ENCODE peak calls at places on chromosomes 13 and 19, in ten cellular contexts. One of them, this sample, is unnamed.

GRCh38 chr13:109251958-109252357 is 534.4 kb downstream of the IRS2 start:
- DNase-seq in right lobe of liver: no peak
- DNase-seq in prostate gland: no peak
- DNase-seq in transverse colon: no peak
- DNase-seq in K562: no peak
- DNase-seq in mesendoderm: no peak
- DNase-seq in endothelial cell of umbilical vein: peak; percentile 47
- DNase-seq in lung: no peak
- DNase-seq in psoas muscle: no peak
- DNase-seq in CD8-positive, alpha-beta T cell: no peak
- DNase-seq in this sample: no peak

GRCh38 chr13:113122571-113123225 is at the start of gene F10:
- DNase-seq in right lobe of liver: peak; percentile 94
- DNase-seq in prostate gland: no peak
- DNase-seq in transverse colon: peak; percentile 78
- DNase-seq in K562: peak; percentile 64
- DNase-seq in mesendoderm: peak; percentile 83
- DNase-seq in endothelial cell of umbilical vein: no peak
- DNase-seq in lung: peak; percentile 47
- DNase-seq in psoas muscle: peak; percentile 46
- DNase-seq in CD8-positive, alpha-beta T cell: no peak
- DNase-seq in this sample: no peak

GRCh38 chr13:113001251-113002140 is 32.5 kb downstream of the MCF2L start:
- DNase-seq in right lobe of liver: no peak
- DNase-seq in prostate gland: peak; percentile 79
- DNase-seq in transverse colon: peak; percentile 41
- DNase-seq in K562: no peak
- DNase-seq in mesendoderm: peak; percentile 58
- DNase-seq in endothelial cell of umbilical vein: no peak
- DNase-seq in lung: peak; percentile 75
- DNase-seq in psoas muscle: no peak
- DNase-seq in CD8-positive, alpha-beta T cell: no peak
- DNase-seq in this sample: peak; percentile 22

GRCh38 chr13:32829676-32830091 is 186.5 kb upstream of the KL start:
- DNase-seq in right lobe of liver: no peak
- DNase-seq in prostate gland: no peak
- DNase-seq in transverse colon: no peak
- DNase-seq in K562: no peak
- DNase-seq in mesendoderm: peak; percentile 88
- DNase-seq in endothelial cell of umbilical vein: no peak
- DNase-seq in lung: no peak
- DNase-seq in psoas muscle: no peak
- DNase-seq in CD8-positive, alpha-beta T cell: no peak
- DNase-seq in this sample: no peak

GRCh38 chr13:95724252-95724651 is 47.3 kb downstream of the DNAJC3 start:
- DNase-seq in right lobe of liver: no peak
- DNase-seq in prostate gland: no peak
- DNase-seq in transverse colon: no peak
- DNase-seq in K562: no peak
- DNase-seq in mesendoderm: no peak
- DNase-seq in endothelial cell of umbilical vein: no peak
- DNase-seq in lung: no peak
- DNase-seq in psoas muscle: no peak
- DNase-seq in CD8-positive, alpha-beta T cell: no peak
- DNase-seq in this sample: no peak

GRCh38 chr13:114109646-114110045 is 22.8 kb downstream of the RASA3 start:
- DNase-seq in right lobe of liver: peak; percentile 59
- DNase-seq in prostate gland: no peak
- DNase-seq in transverse colon: peak; percentile 32
- DNase-seq in K562: no peak
- DNase-seq in mesendoderm: no peak
- DNase-seq in endothelial cell of umbilical vein: no peak
- DNase-seq in lung: no peak
- DNase-seq in psoas muscle: peak; percentile 65
- DNase-seq in CD8-positive, alpha-beta T cell: no peak
- DNase-seq in this sample: no peak

GRCh38 chr19:17429661-17430101 is 9.8 kb downstream of the MVB12A start:
- DNase-seq in right lobe of liver: no peak
- DNase-seq in prostate gland: no peak
- DNase-seq in transverse colon: no peak
- DNase-seq in K562: no peak
- DNase-seq in mesendoderm: no peak
- DNase-seq in endothelial cell of umbilical vein: no peak
- DNase-seq in lung: no peak
- DNase-seq in psoas muscle: peak; percentile 61
- DNase-seq in CD8-positive, alpha-beta T cell: no peak
- DNase-seq in this sample: no peak

GRCh38 chr13:44007451-44007850 is 127.7 kb downstream of the LACC1 start:
- DNase-seq in right lobe of liver: no peak
- DNase-seq in prostate gland: no peak
- DNase-seq in transverse colon: no peak
- DNase-seq in K562: no peak
- DNase-seq in mesendoderm: no peak
- DNase-seq in endothelial cell of umbilical vein: no peak
- DNase-seq in lung: no peak
- DNase-seq in psoas muscle: no peak
- DNase-seq in CD8-positive, alpha-beta T cell: no peak
- DNase-seq in this sample: no peak

DNA sequence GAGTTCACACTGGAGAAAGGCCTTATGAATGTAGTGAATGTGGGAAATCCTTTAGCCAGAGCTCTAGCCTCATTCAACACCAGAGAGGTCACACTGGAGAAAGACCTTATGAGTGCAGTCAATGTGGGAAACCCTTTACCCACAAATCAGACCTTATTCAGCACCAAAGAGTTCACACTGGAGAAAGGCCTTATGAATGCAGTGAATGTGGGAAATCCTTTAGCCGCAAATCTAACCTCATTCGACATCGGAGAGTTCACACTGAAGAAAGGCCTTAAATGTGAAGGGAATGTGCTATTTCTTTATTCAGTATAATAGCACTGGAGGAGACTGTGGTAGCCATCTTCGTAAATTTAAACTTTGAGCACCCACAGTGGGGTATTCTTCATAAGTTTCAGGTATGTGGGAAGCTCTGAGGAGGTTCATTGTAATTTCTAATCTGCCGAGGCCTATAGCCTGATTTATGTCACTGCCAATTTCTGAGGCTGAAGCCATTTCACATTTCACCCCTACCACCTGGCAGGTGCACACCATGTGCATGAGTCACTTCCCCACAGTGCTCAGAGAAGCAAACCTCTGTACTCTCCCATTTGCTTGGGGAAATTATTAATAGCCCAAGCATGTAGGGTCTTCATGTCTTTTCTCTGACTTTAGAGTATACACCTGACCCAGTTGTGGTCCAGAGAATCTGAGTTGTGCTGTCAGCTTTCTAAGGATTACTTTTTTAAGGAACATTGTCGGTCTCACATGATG is 6.4 kb downstream of the ZNF551 start:
- DNase-seq in right lobe of liver: no peak
- DNase-seq in prostate gland: no peak
- DNase-seq in transverse colon: no peak
- DNase-seq in K562: no peak
- DNase-seq in mesendoderm: peak; percentile 37
- DNase-seq in endothelial cell of umbilical vein: no peak
- DNase-seq in lung: no peak
- DNase-seq in psoas muscle: no peak
- DNase-seq in CD8-positive, alpha-beta T cell: no peak
- DNase-seq in this sample: no peak
- H3K4me3 ChIP-seq in right lobe of liver: no peak overlapping the region
- H3K4me3 ChIP-seq in prostate gland: no peak overlapping the region
- H3K4me3 ChIP-seq in transverse colon: no peak overlapping the region
- H3K4me3 ChIP-seq in K562: no peak overlapping the region
- H3K4me3 ChIP-seq in mesendoderm: peak overlapping the region; percentile 31
- H3K4me3 ChIP-seq in endothelial cell of umbilical vein: no peak overlapping the region
- H3K4me3 ChIP-seq in lung: peak overlapping the region; percentile 8
- H3K4me3 ChIP-seq in psoas muscle: no peak overlapping the region
- H3K4me3 ChIP-seq in CD8-positive, alpha-beta T cell: no peak overlapping the region
- H3K4me3 ChIP-seq in this sample: no peak overlapping the region

GRCh38 chr19:657611-658010 is 5.4 kb downstream of the RNF126 start:
- DNase-seq in right lobe of liver: no peak
- DNase-seq in prostate gland: no peak
- DNase-seq in transverse colon: no peak
- DNase-seq in K562: no peak
- DNase-seq in mesendoderm: no peak
- DNase-seq in endothelial cell of umbilical vein: no peak
- DNase-seq in lung: no peak
- DNase-seq in psoas muscle: no peak
- DNase-seq in CD8-positive, alpha-beta T cell: no peak
- DNase-seq in this sample: no peak

GRCh38 chr19:656751-657559 is 6.1 kb downstream of the RNF126 start:
- DNase-seq in right lobe of liver: no peak
- DNase-seq in prostate gland: no peak
- DNase-seq in transverse colon: no peak
- DNase-seq in K562: no peak
- DNase-seq in mesendoderm: no peak
- DNase-seq in endothelial cell of umbilical vein: no peak
- DNase-seq in lung: no peak
- DNase-seq in psoas muscle: no peak
- DNase-seq in CD8-positive, alpha-beta T cell: no peak
- DNase-seq in this sample: no peak

GRCh38 chr19:658059-658839 is 4.8 kb downstream of the RNF126 start:
- DNase-seq in right lobe of liver: no peak
- DNase-seq in prostate gland: no peak
- DNase-seq in transverse colon: no peak
- DNase-seq in K562: no peak
- DNase-seq in mesendoderm: no peak
- DNase-seq in endothelial cell of umbilical vein: no peak
- DNase-seq in lung: no peak
- DNase-seq in psoas muscle: no peak
- DNase-seq in CD8-positive, alpha-beta T cell: no peak
- DNase-seq in this sample: no peak

GRCh38 chr19:660793-661426 is 2.1 kb downstream of the RNF126 start:
- DNase-seq in right lobe of liver: peak; percentile 92
- DNase-seq in prostate gland: no peak
- DNase-seq in transverse colon: peak; percentile 75
- DNase-seq in K562: no peak
- DNase-seq in mesendoderm: no peak
- DNase-seq in endothelial cell of umbilical vein: no peak
- DNase-seq in lung: no peak
- DNase-seq in psoas muscle: no peak
- DNase-seq in CD8-positive, alpha-beta T cell: no peak
- DNase-seq in this sample: no peak

DNA sequence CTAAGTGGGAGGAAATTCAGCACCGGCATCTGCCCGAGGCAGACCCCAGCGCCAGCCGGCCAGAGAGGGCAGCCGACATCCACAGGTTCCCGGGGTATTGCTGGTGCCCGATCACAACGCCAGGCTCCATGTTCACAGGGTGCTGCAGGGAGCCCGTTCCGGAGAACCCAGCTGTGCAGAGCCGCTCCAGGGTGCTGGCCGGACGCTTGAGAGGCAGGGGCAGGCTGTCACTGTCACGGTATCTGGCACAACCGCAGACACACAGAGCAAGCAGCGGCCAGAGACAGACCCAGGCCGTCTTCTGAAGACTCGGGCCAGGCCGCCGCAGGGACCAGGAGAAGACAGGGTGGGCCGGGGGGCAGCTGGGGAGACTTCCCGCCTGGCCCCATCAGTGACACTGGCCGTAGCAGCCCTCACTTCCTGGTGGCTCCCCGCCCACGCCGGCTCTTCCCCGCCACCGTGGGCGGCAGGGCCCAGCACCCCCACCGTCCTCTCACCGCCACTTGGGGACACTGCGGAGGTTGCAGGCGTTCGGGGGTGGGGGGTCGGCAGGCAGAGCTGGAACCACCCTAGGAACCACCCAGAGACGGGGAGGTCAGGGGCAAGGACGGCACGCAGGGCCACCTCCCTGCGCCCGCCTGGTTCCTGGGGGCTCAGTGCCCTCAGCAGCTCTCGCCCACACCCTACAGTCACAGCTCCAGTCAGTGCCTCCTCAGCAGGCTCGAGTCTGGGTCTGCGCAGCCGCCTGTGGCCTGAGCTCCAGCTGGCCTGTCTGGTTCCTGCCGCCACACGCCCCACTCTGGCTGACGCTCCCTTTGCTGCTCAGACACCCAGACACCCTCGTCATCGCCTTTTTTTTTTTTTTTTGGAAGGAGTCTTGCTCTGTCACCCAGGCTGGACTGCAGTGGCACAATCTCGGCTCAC is 3.8 kb downstream of the RNF126 start:
- DNase-seq in right lobe of liver: no peak
- DNase-seq in prostate gland: peak; percentile 79
- DNase-seq in transverse colon: peak; percentile 54
- DNase-seq in K562: peak; percentile 53
- DNase-seq in mesendoderm: no peak
- DNase-seq in endothelial cell of umbilical vein: no peak
- DNase-seq in lung: no peak
- DNase-seq in psoas muscle: peak; percentile 69
- DNase-seq in CD8-positive, alpha-beta T cell: peak; percentile 51
- DNase-seq in this sample: no peak
- H3K4me1 ChIP-seq in right lobe of liver: no peaks in the 10 kb centered on the region
- H3K4me1 ChIP-seq in prostate gland: peaks cover 31% of the 10 kb centered on the region
- H3K4me1 ChIP-seq in transverse colon: peaks cover 53% of the 10 kb centered on the region
- H3K4me1 ChIP-seq in K562: peaks cover 19% of the 10 kb centered on the region
- H3K4me1 ChIP-seq in mesendoderm: peaks cover 2% of the 10 kb centered on the region
- H3K4me1 ChIP-seq in endothelial cell of umbilical vein: peaks cover 19% of the 10 kb centered on the region
- H3K4me1 ChIP-seq in lung: no peaks in the 10 kb centered on the region
- H3K4me1 ChIP-seq in psoas muscle: peaks cover 56% of the 10 kb centered on the region
- H3K4me1 ChIP-seq in CD8-positive, alpha-beta T cell: peaks cover 64% of the 10 kb centered on the region
- H3K4me1 ChIP-seq in this sample: peaks cover 12% of the 10 kb centered on the region

GRCh38 chr19:46191972-46192371 is 37.6 kb upstream of the IGFL1 start:
- DNase-seq in right lobe of liver: no peak
- DNase-seq in prostate gland: no peak
- DNase-seq in transverse colon: no peak
- DNase-seq in K562: no peak
- DNase-seq in mesendoderm: no peak
- DNase-seq in endothelial cell of umbilical vein: no peak
- DNase-seq in lung: no peak
- DNase-seq in psoas muscle: no peak
- DNase-seq in CD8-positive, alpha-beta T cell: no peak
- DNase-seq in this sample: no peak

GRCh38 chr19:46189971-46190335 is 39.6 kb upstream of the IGFL1 start:
- DNase-seq in right lobe of liver: peak; percentile 73
- DNase-seq in prostate gland: no peak
- DNase-seq in transverse colon: no peak
- DNase-seq in K562: no peak
- DNase-seq in mesendoderm: no peak
- DNase-seq in endothelial cell of umbilical vein: no peak
- DNase-seq in lung: no peak
- DNase-seq in psoas muscle: no peak
- DNase-seq in CD8-positive, alpha-beta T cell: no peak
- DNase-seq in this sample: no peak

GRCh38 chr19:46192990-46193650 is 36.4 kb upstream of the IGFL1 start:
- DNase-seq in right lobe of liver: peak; percentile 78
- DNase-seq in prostate gland: peak; percentile 82
- DNase-seq in transverse colon: no peak
- DNase-seq in K562: peak; percentile 70
- DNase-seq in mesendoderm: peak; percentile 49
- DNase-seq in endothelial cell of umbilical vein: no peak
- DNase-seq in lung: no peak
- DNase-seq in psoas muscle: peak; percentile 51
- DNase-seq in CD8-positive, alpha-beta T cell: peak; percentile 13
- DNase-seq in this sample: peak; percentile 16

GRCh38 chr19:46190489-46190888 is 39.1 kb upstream of the IGFL1 start:
- DNase-seq in right lobe of liver: no peak
- DNase-seq in prostate gland: no peak
- DNase-seq in transverse colon: no peak
- DNase-seq in K562: no peak
- DNase-seq in mesendoderm: no peak
- DNase-seq in endothelial cell of umbilical vein: no peak
- DNase-seq in lung: no peak
- DNase-seq in psoas muscle: no peak
- DNase-seq in CD8-positive, alpha-beta T cell: no peak
- DNase-seq in this sample: no peak

GRCh38 chr19:46191356-46191755 is 38.2 kb upstream of the IGFL1 start:
- DNase-seq in right lobe of liver: no peak
- DNase-seq in prostate gland: no peak
- DNase-seq in transverse colon: no peak
- DNase-seq in K562: no peak
- DNase-seq in mesendoderm: no peak
- DNase-seq in endothelial cell of umbilical vein: no peak
- DNase-seq in lung: no peak
- DNase-seq in psoas muscle: no peak
- DNase-seq in CD8-positive, alpha-beta T cell: no peak
- DNase-seq in this sample: no peak
- H3K27me3 ChIP-seq in right lobe of liver: no peaks in the 10 kb centered on the region
- H3K27me3 ChIP-seq in prostate gland: no peaks in the 10 kb centered on the region
- H3K27me3 ChIP-seq in transverse colon: peaks cover 53% of the 10 kb centered on the region
- H3K27me3 ChIP-seq in K562: peaks cover 26% of the 10 kb centered on the region
- H3K27me3 ChIP-seq in mesendoderm: no peaks in the 10 kb centered on the region
- H3K27me3 ChIP-seq in endothelial cell of umbilical vein: peaks cover 3% of the 10 kb centered on the region
- H3K27me3 ChIP-seq in lung: peaks cover 3% of the 10 kb centered on the region
- H3K27me3 ChIP-seq in psoas muscle: peaks cover 36% of the 10 kb centered on the region
- H3K27me3 ChIP-seq in CD8-positive, alpha-beta T cell: peaks cover 11% of the 10 kb centered on the region
- H3K27me3 ChIP-seq in this sample: peaks cover 15% of the 10 kb centered on the region

GRCh38 chr19:47097396-47098217 is 16.0 kb downstream of the ZC3H4 start:
- DNase-seq in right lobe of liver: no peak
- DNase-seq in prostate gland: no peak
- DNase-seq in transverse colon: peak; percentile 43
- DNase-seq in K562: no peak
- DNase-seq in mesendoderm: no peak
- DNase-seq in endothelial cell of umbilical vein: no peak
- DNase-seq in lung: peak; percentile 29
- DNase-seq in psoas muscle: peak; percentile 58
- DNase-seq in CD8-positive, alpha-beta T cell: no peak
- DNase-seq in this sample: no peak
- H3K4me3 ChIP-seq in right lobe of liver: no peak overlapping the region
- H3K4me3 ChIP-seq in prostate gland: no peak overlapping the region
- H3K4me3 ChIP-seq in transverse colon: no peak overlapping the region
- H3K4me3 ChIP-seq in K562: no peak overlapping the region
- H3K4me3 ChIP-seq in mesendoderm: no peak overlapping the region
- H3K4me3 ChIP-seq in endothelial cell of umbilical vein: no peak overlapping the region
- H3K4me3 ChIP-seq in lung: no peak overlapping the region
- H3K4me3 ChIP-seq in psoas muscle: peak overlapping the region; percentile 49
- H3K4me3 ChIP-seq in CD8-positive, alpha-beta T cell: no peak overlapping the region
- H3K4me3 ChIP-seq in this sample: no peak overlapping the region